ENCODE peak calls at places on chromosomes 4 and X, in five cellular contexts. J is activated effector memory CD4-positive, alpha-beta T cell treated with Interleukin-2 at 50 U/mL for 16 hours; V is GM12892; L is MM.1S; X is OCI-LY7. D is an unnamed sample.

GRCh38 chr4:177574446-177574845 is 132.2 kb upstream of the AGA start:
- DNase-seq in X (no peak), L (no peak), V (no peak), J (no peak), D (no peak)

GRCh38 chr4:80171251-80171650 is 26.1 kb upstream of the PRDM8 start:
- DNase-seq in L (no peak), X (no peak), J (no peak), V (no peak), D (no peak)

GRCh38 chr4:173436149-173436579 is 37.2 kb upstream of the SCRG1 start:
- DNase-seq in J (no peak), L (no peak), V (no peak), X (no peak), D (no peak)

GRCh38 chrX:55818673-55819375 is 101.3 kb downstream of the RRAGB start:
- DNase-seq in J (no peak), L (no peak), V (no peak), X (no peak), D (no peak)

GRCh38 chr4:26044524-26044923 is 130.5 kb downstream of the SMIM20 start:
- DNase-seq in V (no peak), J (no peak), X (no peak), L (no peak), D (no peak)

GRCh38 chr4:135197650-135198049 is 996.1 kb upstream of the PABPC4L start:
- DNase-seq in V (no peak), X (no peak), J (no peak), L (no peak), D (no peak)

GRCh38 chrX:136209016-136209738 is 42.0 kb downstream of the MAP7D3 start:
- DNase-seq in J (peak), X (no peak), L (peak), V (no peak), D (peak)

GRCh38 chr4:145011636-145012035 is 86.4 kb downstream of the ANAPC10 start:
- DNase-seq in L (no peak), J (no peak), V (no peak), X (no peak), D (no peak)

GRCh38 chr4:185573651-185574199 is 38.4 kb upstream of the PDLIM3 start:
- DNase-seq in X (no peak), V (no peak), L (no peak), J (no peak), D (peak)

GRCh38 chrX:153499876-153500275 is 5.1 kb downstream of the BGN start:
- DNase-seq in J (no peak), V (no peak), L (no peak), X (no peak), D (no peak)

GRCh38 chr4:108702960-108703359 is 52.6 kb downstream of the OSTC start:
- DNase-seq in V (no peak), L (peak), X (no peak), J (no peak), D (peak)

GRCh38 chr4:127776620-127777019 is 5.5 kb upstream of the HSPA4L start:
- DNase-seq in V (no peak), L (peak), J (no peak), X (no peak), D (no peak)

GRCh38 chrX:129981752-129982299 is 609 bp upstream of the BCORL1 start:
- DNase-seq in V (no peak), X (no peak), J (no peak), L (no peak), D (no peak)

GRCh38 chr4:112348488-112349158 is 51.5 kb downstream of the ALPK1 start:
- DNase-seq in J (no peak), L (no peak), V (no peak), X (no peak), D (peak)

GRCh38 chrX:74291964-74292891 is 11.8 kb upstream of the ZCCHC13 start:
- DNase-seq in V (peak), L (peak), X (peak), J (peak), D (peak)

GRCh38 chr4:85870298-85871083 is 395.5 kb downstream of the ARHGAP24 start:
- DNase-seq in V (no peak), X (no peak), J (no peak), L (no peak), D (no peak)

GRCh38 chr4:165301833-165302232 is 25.6 kb upstream of the MSMO1 start:
- DNase-seq in L (peak), J (no peak), V (no peak), X (no peak), D (no peak)

GRCh38 chrX:23661671-23662070 is 5.6 kb upstream of the PRDX4 start:
- DNase-seq in J (no peak), L (no peak), V (no peak), X (no peak), D (no peak)

GRCh38 chr4:139367421-139368090 is 65.3 kb upstream of the NDUFC1 start:
- DNase-seq in X (no peak), V (no peak), J (no peak), L (no peak), D (no peak)